ENCODE peak calls at places on chromosome 10, in four cellular contexts. G, R, H and N are unnamed samples.

GRCh38 chr10:99730026-99730425 is 1.9 kb downstream of the COX15 start:
- DNase-seq in G (no peak), R (no peak), H (no peak), N (no peak)

GRCh38 chr10:35940067-35940989 is 298.2 kb upstream of the FZD8 start:
- DNase-seq in G (no peak), R (no peak), H (no peak), N (no peak)

GRCh38 chr10:107544706-107545520 is 380.4 kb upstream of the SORCS1 start:
- DNase-seq in G (no peak), R (no peak), H (no peak), N (peak)

GRCh38 chr10:95431900-95432342 is 129.2 kb downstream of the SORBS1 start:
- DNase-seq in G (peak), R (no peak), H (no peak), N (no peak)

GRCh38 chr10:200405-200804 is 65.2 kb downstream of the ZMYND11 start:
- DNase-seq in G (no peak), R (no peak), H (no peak), N (no peak)

GRCh38 chr10:126062132-126063032 is 166.0 kb downstream of the FANK1 start:
- DNase-seq in G (no peak), R (no peak), H (peak), N (no peak)

GRCh38 chr10:51718804-51719291 is 19.5 kb upstream of the CSTF2T start:
- DNase-seq in G (no peak), R (no peak), H (no peak), N (no peak)

GRCh38 chr10:12656518-12657142 is 307.3 kb downstream of the CAMK1D start:
- DNase-seq in G (no peak), R (peak), H (peak), N (peak)

GRCh38 chr10:119782981-119783664 is 57.3 kb downstream of the INPP5F start:
- DNase-seq in G (no peak), R (no peak), H (no peak), N (no peak)

GRCh38 chr10:380313-380955 is 245.2 kb downstream of the ZMYND11 start:
- DNase-seq in G (no peak), R (no peak), H (no peak), N (no peak)

GRCh38 chr10:109412353-109412752 is 511.0 kb downstream of the XPNPEP1 start:
- DNase-seq in G (no peak), R (no peak), H (no peak), N (no peak)

GRCh38 chr10:59675812-59676211 is 33.8 kb downstream of the SLC16A9 start:
- DNase-seq in G (no peak), R (peak), H (peak), N (peak)
- TF ChIP-seq BHLHE40 in G (no peak), R (no peak), H (no peak), N (no peak)

GRCh38 chr10:114538544-114538906 is 119.5 kb downstream of the ABLIM1 start:
- DNase-seq in G (no peak), R (no peak), H (no peak), N (no peak)
- TF ChIP-seq SP1 in G (no peak), R (no peak), H (no peak), N (no peak)

DNA sequence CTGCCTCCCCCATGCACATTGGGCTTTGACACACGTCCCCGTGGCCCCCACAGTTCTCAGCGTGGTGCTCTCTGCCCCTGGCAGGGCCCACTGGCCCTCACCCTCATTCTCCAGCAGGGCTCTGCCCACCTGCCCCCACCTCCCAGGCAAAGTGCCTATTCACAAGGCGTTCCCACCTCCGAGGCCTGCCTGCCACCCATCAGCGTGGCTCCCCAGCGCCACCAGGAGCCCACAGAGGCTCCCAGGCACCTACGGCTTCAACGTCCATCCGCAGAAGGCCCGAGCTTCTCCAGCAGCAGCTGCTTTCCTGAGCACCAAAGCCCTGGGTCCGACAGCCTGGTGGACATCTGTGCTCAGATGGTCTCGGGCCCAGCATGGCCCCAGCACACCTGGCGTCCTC is 211.8 kb upstream of the PPP2R2D start:
- DNase-seq in G (no peak), R (no peak), H (no peak), N (no peak)
- TF ChIP-seq BHLHE40 in G (no peak), R (no peak), H (no peak), N (no peak)

GRCh38 chr10:96692427-96692826 is 27.9 kb downstream of the PIK3AP1 start:
- DNase-seq in G (no peak), R (no peak), H (no peak), N (no peak)

GRCh38 chr10:96691761-96692160 is 28.6 kb downstream of the PIK3AP1 start:
- DNase-seq in G (no peak), R (no peak), H (no peak), N (no peak)

GRCh38 chr10:96693431-96693830 is 26.9 kb downstream of the PIK3AP1 start:
- DNase-seq in G (no peak), R (no peak), H (no peak), N (no peak)

GRCh38 chr10:96688789-96689188 is 31.5 kb downstream of the PIK3AP1 start:
- DNase-seq in G (no peak), R (no peak), H (peak), N (no peak)

GRCh38 chr10:96690755-96691730 is 29.3 kb downstream of the PIK3AP1 start:
- DNase-seq in G (no peak), R (no peak), H (no peak), N (no peak)
- TF ChIP-seq SP1 in G (no peak), R (no peak), H (no peak), N (no peak)

GRCh38 chr10:117457071-117457810 is 82.0 kb upstream of the PDZD8 start:
- DNase-seq in G (no peak), R (no peak), H (no peak), N (no peak)
- TF ChIP-seq BHLHE40 in G (no peak), R (no peak), H (no peak), N (no peak)